ENCODE peak calls at places on chromosomes 6 and 20, in four cellular contexts. One of them, this sample, is unnamed.

GRCh38 chr20:25573288-25574251 is 11.8 kb downstream of the NINL start:
- DNase-seq in kidney tubule cell: no peak
- DNase-seq in T-cell: no peak
- DNase-seq in stimulated activated CD8-positive, alpha-beta memory T cell treated with anti-CD3 and anti-CD28 coated beads, Interleukin-12 subunit alpha, Interleukin-12 subunit beta, amount 100 ng/mL, for 4 hours: no peak
- DNase-seq in this sample: no peak

GRCh38 chr20:49361872-49362663 is 84.2 kb upstream of the ZNFX1 start:
- DNase-seq in kidney tubule cell: no peak
- DNase-seq in T-cell: no peak
- DNase-seq in stimulated activated CD8-positive, alpha-beta memory T cell treated with anti-CD3 and anti-CD28 coated beads, Interleukin-12 subunit alpha, Interleukin-12 subunit beta, amount 100 ng/mL, for 4 hours: no peak
- DNase-seq in this sample: no peak

GRCh38 chr20:64001607-64002011 is 20.7 kb downstream of the PRPF6 start:
- DNase-seq in stimulated activated CD8-positive, alpha-beta memory T cell treated with anti-CD3 and anti-CD28 coated beads, Interleukin-12 subunit alpha, Interleukin-12 subunit beta, amount 100 ng/mL, for 4 hours: no peak
- DNase-seq in T-cell: no peak
- DNase-seq in kidney tubule cell: no peak
- DNase-seq in this sample: no peak

GRCh38 chr6:107543088-107543487 is 53.2 kb downstream of the SOBP start:
- DNase-seq in stimulated activated CD8-positive, alpha-beta memory T cell treated with anti-CD3 and anti-CD28 coated beads, Interleukin-12 subunit alpha, Interleukin-12 subunit beta, amount 100 ng/mL, for 4 hours: no peak
- DNase-seq in kidney tubule cell: no peak
- DNase-seq in T-cell: no peak
- DNase-seq in this sample: no peak

GRCh38 chr6:45454008-45454911 is 76.5 kb upstream of the SUPT3H start:
- DNase-seq in stimulated activated CD8-positive, alpha-beta memory T cell treated with anti-CD3 and anti-CD28 coated beads, Interleukin-12 subunit alpha, Interleukin-12 subunit beta, amount 100 ng/mL, for 4 hours: no peak
- DNase-seq in T-cell: no peak
- DNase-seq in kidney tubule cell: no peak
- DNase-seq in this sample: no peak

GRCh38 chr6:159061146-159061545 is 16.4 kb upstream of the TAGAP start:
- DNase-seq in stimulated activated CD8-positive, alpha-beta memory T cell treated with anti-CD3 and anti-CD28 coated beads, Interleukin-12 subunit alpha, Interleukin-12 subunit beta, amount 100 ng/mL, for 4 hours: no peak
- DNase-seq in T-cell: no peak
- DNase-seq in kidney tubule cell: no peak
- DNase-seq in this sample: no peak

GRCh38 chr6:156954781-156955180 is 177.6 kb downstream of the ARID1B start:
- DNase-seq in T-cell: no peak
- DNase-seq in stimulated activated CD8-positive, alpha-beta memory T cell treated with anti-CD3 and anti-CD28 coated beads, Interleukin-12 subunit alpha, Interleukin-12 subunit beta, amount 100 ng/mL, for 4 hours: no peak
- DNase-seq in kidney tubule cell: no peak
- DNase-seq in this sample: no peak

GRCh38 chr6:93721386-93722048 is 302.2 kb upstream of the EPHA7 start:
- DNase-seq in stimulated activated CD8-positive, alpha-beta memory T cell treated with anti-CD3 and anti-CD28 coated beads, Interleukin-12 subunit alpha, Interleukin-12 subunit beta, amount 100 ng/mL, for 4 hours: no peak
- DNase-seq in kidney tubule cell: peak
- DNase-seq in T-cell: no peak
- DNase-seq in this sample: no peak

GRCh38 chr6:35713426-35713825 is 23.4 kb upstream of the ARMC12 start:
- DNase-seq in kidney tubule cell: no peak
- DNase-seq in stimulated activated CD8-positive, alpha-beta memory T cell treated with anti-CD3 and anti-CD28 coated beads, Interleukin-12 subunit alpha, Interleukin-12 subunit beta, amount 100 ng/mL, for 4 hours: no peak
- DNase-seq in T-cell: no peak
- DNase-seq in this sample: no peak

GRCh38 chr6:107128175-107128574 is 12.9 kb upstream of the BEND3 start:
- DNase-seq in kidney tubule cell: no peak
- DNase-seq in stimulated activated CD8-positive, alpha-beta memory T cell treated with anti-CD3 and anti-CD28 coated beads, Interleukin-12 subunit alpha, Interleukin-12 subunit beta, amount 100 ng/mL, for 4 hours: no peak
- DNase-seq in T-cell: no peak
- DNase-seq in this sample: no peak

GRCh38 chr6:34143884-34144580 is 1.9 kb downstream of the GRM4 start:
- DNase-seq in T-cell: peak
- DNase-seq in stimulated activated CD8-positive, alpha-beta memory T cell treated with anti-CD3 and anti-CD28 coated beads, Interleukin-12 subunit alpha, Interleukin-12 subunit beta, amount 100 ng/mL, for 4 hours: peak
- DNase-seq in kidney tubule cell: no peak
- DNase-seq in this sample: peak

GRCh38 chr20:24799971-24800580 is 149.0 kb upstream of the CST7 start:
- DNase-seq in T-cell: no peak
- DNase-seq in kidney tubule cell: no peak
- DNase-seq in stimulated activated CD8-positive, alpha-beta memory T cell treated with anti-CD3 and anti-CD28 coated beads, Interleukin-12 subunit alpha, Interleukin-12 subunit beta, amount 100 ng/mL, for 4 hours: no peak
- DNase-seq in this sample: no peak

GRCh38 chr6:130240232-130240631 is 17.5 kb upstream of the SAMD3 start:
- DNase-seq in kidney tubule cell: no peak
- DNase-seq in stimulated activated CD8-positive, alpha-beta memory T cell treated with anti-CD3 and anti-CD28 coated beads, Interleukin-12 subunit alpha, Interleukin-12 subunit beta, amount 100 ng/mL, for 4 hours: no peak
- DNase-seq in T-cell: no peak
- DNase-seq in this sample: no peak

GRCh38 chr6:156984178-156984738 is 207.1 kb downstream of the ARID1B start:
- DNase-seq in stimulated activated CD8-positive, alpha-beta memory T cell treated with anti-CD3 and anti-CD28 coated beads, Interleukin-12 subunit alpha, Interleukin-12 subunit beta, amount 100 ng/mL, for 4 hours: no peak
- DNase-seq in T-cell: no peak
- DNase-seq in kidney tubule cell: peak
- DNase-seq in this sample: no peak

GRCh38 chr6:77038801-77039200 is 424.5 kb downstream of the HTR1B start:
- DNase-seq in T-cell: no peak
- DNase-seq in stimulated activated CD8-positive, alpha-beta memory T cell treated with anti-CD3 and anti-CD28 coated beads, Interleukin-12 subunit alpha, Interleukin-12 subunit beta, amount 100 ng/mL, for 4 hours: no peak
- DNase-seq in kidney tubule cell: no peak
- DNase-seq in this sample: no peak

GRCh38 chr6:22043284-22043962 is 253.4 kb downstream of the PRL start:
- DNase-seq in stimulated activated CD8-positive, alpha-beta memory T cell treated with anti-CD3 and anti-CD28 coated beads, Interleukin-12 subunit alpha, Interleukin-12 subunit beta, amount 100 ng/mL, for 4 hours: no peak
- DNase-seq in T-cell: no peak
- DNase-seq in kidney tubule cell: peak
- DNase-seq in this sample: no peak

GRCh38 chr6:28135393-28135792 is 6.3 kb upstream of the ZKSCAN8 start:
- DNase-seq in kidney tubule cell: no peak
- DNase-seq in stimulated activated CD8-positive, alpha-beta memory T cell treated with anti-CD3 and anti-CD28 coated beads, Interleukin-12 subunit alpha, Interleukin-12 subunit beta, amount 100 ng/mL, for 4 hours: no peak
- DNase-seq in T-cell: no peak
- DNase-seq in this sample: no peak

GRCh38 chr20:10061641-10062040 is 26.9 kb downstream of the ANKEF1 start:
- DNase-seq in kidney tubule cell: peak
- DNase-seq in stimulated activated CD8-positive, alpha-beta memory T cell treated with anti-CD3 and anti-CD28 coated beads, Interleukin-12 subunit alpha, Interleukin-12 subunit beta, amount 100 ng/mL, for 4 hours: no peak
- DNase-seq in T-cell: no peak
- DNase-seq in this sample: no peak

GRCh38 chr6:40956871-40957270 is 82.2 kb downstream of the UNC5CL start:
- DNase-seq in kidney tubule cell: peak
- DNase-seq in T-cell: no peak
- DNase-seq in stimulated activated CD8-positive, alpha-beta memory T cell treated with anti-CD3 and anti-CD28 coated beads, Interleukin-12 subunit alpha, Interleukin-12 subunit beta, amount 100 ng/mL, for 4 hours: no peak
- DNase-seq in this sample: no peak

GRCh38 chr6:89161326-89162046 is 15.6 kb downstream of the PM20D2 start:
- DNase-seq in stimulated activated CD8-positive, alpha-beta memory T cell treated with anti-CD3 and anti-CD28 coated beads, Interleukin-12 subunit alpha, Interleukin-12 subunit beta, amount 100 ng/mL, for 4 hours: no peak
- DNase-seq in kidney tubule cell: no peak
- DNase-seq in T-cell: no peak
- DNase-seq in this sample: no peak

GRCh38 chr6:674956-675355 is 18.0 kb downstream of the EXOC2 start:
- DNase-seq in kidney tubule cell: no peak
- DNase-seq in T-cell: no peak
- DNase-seq in stimulated activated CD8-positive, alpha-beta memory T cell treated with anti-CD3 and anti-CD28 coated beads, Interleukin-12 subunit alpha, Interleukin-12 subunit beta, amount 100 ng/mL, for 4 hours: no peak
- DNase-seq in this sample: no peak

GRCh38 chr6:6993503-6994237 is 114.1 kb upstream of the RREB1 start:
- DNase-seq in stimulated activated CD8-positive, alpha-beta memory T cell treated with anti-CD3 and anti-CD28 coated beads, Interleukin-12 subunit alpha, Interleukin-12 subunit beta, amount 100 ng/mL, for 4 hours: no peak
- DNase-seq in T-cell: no peak
- DNase-seq in kidney tubule cell: no peak
- DNase-seq in this sample: no peak

GRCh38 chr20:13147071-13147961 is 73.8 kb upstream of the ISM1 start:
- DNase-seq in stimulated activated CD8-positive, alpha-beta memory T cell treated with anti-CD3 and anti-CD28 coated beads, Interleukin-12 subunit alpha, Interleukin-12 subunit beta, amount 100 ng/mL, for 4 hours: no peak
- DNase-seq in T-cell: no peak
- DNase-seq in kidney tubule cell: no peak
- DNase-seq in this sample: peak

GRCh38 chr6:22145823-22146379 is 150.9 kb downstream of the PRL start:
- DNase-seq in T-cell: no peak
- DNase-seq in stimulated activated CD8-positive, alpha-beta memory T cell treated with anti-CD3 and anti-CD28 coated beads, Interleukin-12 subunit alpha, Interleukin-12 subunit beta, amount 100 ng/mL, for 4 hours: no peak
- DNase-seq in kidney tubule cell: peak
- DNase-seq in this sample: no peak

GRCh38 chr20:13021205-13021970 is 12.6 kb downstream of the SPTLC3 start:
- DNase-seq in stimulated activated CD8-positive, alpha-beta memory T cell treated with anti-CD3 and anti-CD28 coated beads, Interleukin-12 subunit alpha, Interleukin-12 subunit beta, amount 100 ng/mL, for 4 hours: no peak
- DNase-seq in kidney tubule cell: no peak
- DNase-seq in T-cell: no peak
- DNase-seq in this sample: no peak

GRCh38 chr6:121620002-121620740 is 184.7 kb downstream of the GJA1 start:
- DNase-seq in T-cell: no peak
- DNase-seq in stimulated activated CD8-positive, alpha-beta memory T cell treated with anti-CD3 and anti-CD28 coated beads, Interleukin-12 subunit alpha, Interleukin-12 subunit beta, amount 100 ng/mL, for 4 hours: no peak
- DNase-seq in kidney tubule cell: no peak
- DNase-seq in this sample: no peak

GRCh38 chr6:160102956-160103824 is 18.4 kb upstream of the SLC22A1 start:
- DNase-seq in T-cell: no peak
- DNase-seq in stimulated activated CD8-positive, alpha-beta memory T cell treated with anti-CD3 and anti-CD28 coated beads, Interleukin-12 subunit alpha, Interleukin-12 subunit beta, amount 100 ng/mL, for 4 hours: no peak
- DNase-seq in kidney tubule cell: peak
- DNase-seq in this sample: no peak

GRCh38 chr6:31396422-31397152 is 6.8 kb upstream of the MICA start:
- DNase-seq in stimulated activated CD8-positive, alpha-beta memory T cell treated with anti-CD3 and anti-CD28 coated beads, Interleukin-12 subunit alpha, Interleukin-12 subunit beta, amount 100 ng/mL, for 4 hours: peak
- DNase-seq in T-cell: peak
- DNase-seq in kidney tubule cell: peak
- DNase-seq in this sample: peak

GRCh38 chr6:38400101-38400500 is 239.6 kb downstream of the BTBD9 start:
- DNase-seq in T-cell: no peak
- DNase-seq in stimulated activated CD8-positive, alpha-beta memory T cell treated with anti-CD3 and anti-CD28 coated beads, Interleukin-12 subunit alpha, Interleukin-12 subunit beta, amount 100 ng/mL, for 4 hours: no peak
- DNase-seq in kidney tubule cell: no peak
- DNase-seq in this sample: no peak

GRCh38 chr6:26536571-26537159 is 1.5 kb upstream of the HMGN4 start:
- DNase-seq in T-cell: no peak
- DNase-seq in stimulated activated CD8-positive, alpha-beta memory T cell treated with anti-CD3 and anti-CD28 coated beads, Interleukin-12 subunit alpha, Interleukin-12 subunit beta, amount 100 ng/mL, for 4 hours: no peak
- DNase-seq in kidney tubule cell: peak
- DNase-seq in this sample: no peak

GRCh38 chr20:62873280-62873679 is 11.7 kb upstream of the TCFL5 start:
- DNase-seq in T-cell: no peak
- DNase-seq in stimulated activated CD8-positive, alpha-beta memory T cell treated with anti-CD3 and anti-CD28 coated beads, Interleukin-12 subunit alpha, Interleukin-12 subunit beta, amount 100 ng/mL, for 4 hours: no peak
- DNase-seq in kidney tubule cell: no peak
- DNase-seq in this sample: no peak

GRCh38 chr6:34414999-34415858 is 10.6 kb downstream of the RPS10 start:
- DNase-seq in kidney tubule cell: peak
- DNase-seq in T-cell: peak
- DNase-seq in stimulated activated CD8-positive, alpha-beta memory T cell treated with anti-CD3 and anti-CD28 coated beads, Interleukin-12 subunit alpha, Interleukin-12 subunit beta, amount 100 ng/mL, for 4 hours: no peak
- DNase-seq in this sample: no peak

GRCh38 chr6:138522611-138523010 is 23.3 kb upstream of the NHSL1 start:
- DNase-seq in T-cell: no peak
- DNase-seq in kidney tubule cell: no peak
- DNase-seq in stimulated activated CD8-positive, alpha-beta memory T cell treated with anti-CD3 and anti-CD28 coated beads, Interleukin-12 subunit alpha, Interleukin-12 subunit beta, amount 100 ng/mL, for 4 hours: no peak
- DNase-seq in this sample: peak

GRCh38 chr20:34390769-34391447 is 27.8 kb downstream of the ITCH start:
- DNase-seq in stimulated activated CD8-positive, alpha-beta memory T cell treated with anti-CD3 and anti-CD28 coated beads, Interleukin-12 subunit alpha, Interleukin-12 subunit beta, amount 100 ng/mL, for 4 hours: peak
- DNase-seq in T-cell: no peak
- DNase-seq in kidney tubule cell: peak
- DNase-seq in this sample: no peak

GRCh38 chr6:89368107-89368506 is 15.6 kb upstream of the UBE2J1 start:
- DNase-seq in kidney tubule cell: peak
- DNase-seq in T-cell: peak
- DNase-seq in stimulated activated CD8-positive, alpha-beta memory T cell treated with anti-CD3 and anti-CD28 coated beads, Interleukin-12 subunit alpha, Interleukin-12 subunit beta, amount 100 ng/mL, for 4 hours: peak
- DNase-seq in this sample: no peak

GRCh38 chr6:104284872-104285271 is 574.8 kb downstream of the HACE1 start:
- DNase-seq in stimulated activated CD8-positive, alpha-beta memory T cell treated with anti-CD3 and anti-CD28 coated beads, Interleukin-12 subunit alpha, Interleukin-12 subunit beta, amount 100 ng/mL, for 4 hours: no peak
- DNase-seq in T-cell: no peak
- DNase-seq in kidney tubule cell: no peak
- DNase-seq in this sample: no peak

GRCh38 chr6:147033267-147033666 is 170.9 kb upstream of the STXBP5 start:
- DNase-seq in kidney tubule cell: peak
- DNase-seq in stimulated activated CD8-positive, alpha-beta memory T cell treated with anti-CD3 and anti-CD28 coated beads, Interleukin-12 subunit alpha, Interleukin-12 subunit beta, amount 100 ng/mL, for 4 hours: no peak
- DNase-seq in T-cell: no peak
- DNase-seq in this sample: no peak

This sample was measured in upper lobe of left lung.